ENCODE peak calls at places on chromosomes 7 and 10, in four cellular contexts. One of them, this sample, is unnamed. For H3K4me1, the result is how much of the 10 kb centered on the place peaks cover.

GRCh38 chr7:22330903-22331302 is 26.1 kb downstream of the RAPGEF5 start:
- DNase-seq in ovary: no peak
- DNase-seq in CD8-positive, alpha-beta memory T cell: no peak
- DNase-seq in transverse colon: no peak
- DNase-seq in this sample: no peak

GRCh38 chr7:112470194-112470593 is 10.6 kb upstream of the LSMEM1 start:
- DNase-seq in CD8-positive, alpha-beta memory T cell: no peak
- DNase-seq in ovary: no peak
- DNase-seq in transverse colon: no peak
- DNase-seq in this sample: no peak

GRCh38 chr7:155916926-155917655 is 104.8 kb upstream of the SHH start:
- DNase-seq in transverse colon: no peak
- DNase-seq in ovary: no peak
- DNase-seq in CD8-positive, alpha-beta memory T cell: no peak
- DNase-seq in this sample: no peak

GRCh38 chr7:137656227-137656849 is 190.4 kb downstream of the DGKI start:
- DNase-seq in CD8-positive, alpha-beta memory T cell: peak
- DNase-seq in transverse colon: peak
- DNase-seq in ovary: peak
- DNase-seq in this sample: peak

GRCh38 chr10:91596821-91597396 is 36.0 kb downstream of the PPP1R3C start:
- DNase-seq in CD8-positive, alpha-beta memory T cell: no peak
- DNase-seq in ovary: no peak
- DNase-seq in transverse colon: no peak
- DNase-seq in this sample: no peak

GRCh38 chr7:151498495-151498894 is 21.2 kb downstream of the RHEB start:
- DNase-seq in transverse colon: no peak
- DNase-seq in ovary: no peak
- DNase-seq in CD8-positive, alpha-beta memory T cell: no peak
- DNase-seq in this sample: no peak

GRCh38 chr7:4694653-4695335 is 12.7 kb downstream of the FOXK1 start:
- DNase-seq in CD8-positive, alpha-beta memory T cell: no peak
- DNase-seq in ovary: peak
- DNase-seq in transverse colon: peak
- DNase-seq in this sample: peak

GRCh38 chr7:30422922-30423321 is 55.7 kb downstream of the NOD1 start:
- DNase-seq in CD8-positive, alpha-beta memory T cell: no peak
- DNase-seq in ovary: no peak
- DNase-seq in transverse colon: no peak
- DNase-seq in this sample: no peak

GRCh38 chr10:63261496-63261895 is 128.4 kb downstream of the NRBF2 start:
- DNase-seq in CD8-positive, alpha-beta memory T cell: no peak
- DNase-seq in ovary: no peak
- DNase-seq in transverse colon: no peak
- DNase-seq in this sample: no peak

GRCh38 chr7:48355346-48355745 is 184.1 kb downstream of the ABCA13 start:
- DNase-seq in ovary: no peak
- DNase-seq in CD8-positive, alpha-beta memory T cell: no peak
- DNase-seq in transverse colon: no peak
- DNase-seq in this sample: no peak

GRCh38 chr7:138032186-138032585 is 30.3 kb upstream of the CREB3L2 start:
- DNase-seq in ovary: no peak
- DNase-seq in CD8-positive, alpha-beta memory T cell: no peak
- DNase-seq in transverse colon: no peak
- DNase-seq in this sample: no peak

GRCh38 chr10:31030216-31030615 is 1.4 kb downstream of the ZNF438 start:
- DNase-seq in CD8-positive, alpha-beta memory T cell: no peak
- DNase-seq in transverse colon: no peak
- DNase-seq in ovary: no peak
- DNase-seq in this sample: no peak

GRCh38 chr7:26202019-26202985 is 757 bp downstream of the CBX3 start:
- DNase-seq in ovary: peak
- DNase-seq in transverse colon: peak
- DNase-seq in CD8-positive, alpha-beta memory T cell: peak
- DNase-seq in this sample: peak

GRCh38 chr7:3404490-3404889 is 103.4 kb downstream of the SDK1 start:
- DNase-seq in CD8-positive, alpha-beta memory T cell: no peak
- DNase-seq in ovary: no peak
- DNase-seq in transverse colon: no peak
- DNase-seq in this sample: no peak

GRCh38 chr10:11109590-11109989 is 91.9 kb downstream of the CELF2 start:
- DNase-seq in transverse colon: no peak
- DNase-seq in CD8-positive, alpha-beta memory T cell: no peak
- DNase-seq in ovary: no peak
- DNase-seq in this sample: no peak
- H3K4me1 ChIP-seq in transverse colon: under half
- H3K4me1 ChIP-seq in CD8-positive, alpha-beta memory T cell: under half
- H3K4me1 ChIP-seq in ovary: under half
- H3K4me1 ChIP-seq in this sample: under half

GRCh38 chr10:117168135-117168674 is 29.1 kb upstream of the KCNK18 start:
- DNase-seq in transverse colon: peak
- DNase-seq in CD8-positive, alpha-beta memory T cell: peak
- DNase-seq in ovary: peak
- DNase-seq in this sample: peak
- H3K4me3 ChIP-seq in transverse colon: no peak
- H3K4me3 ChIP-seq in CD8-positive, alpha-beta memory T cell: peak
- H3K4me3 ChIP-seq in ovary: no peak
- H3K4me3 ChIP-seq in this sample: peak

DNA sequence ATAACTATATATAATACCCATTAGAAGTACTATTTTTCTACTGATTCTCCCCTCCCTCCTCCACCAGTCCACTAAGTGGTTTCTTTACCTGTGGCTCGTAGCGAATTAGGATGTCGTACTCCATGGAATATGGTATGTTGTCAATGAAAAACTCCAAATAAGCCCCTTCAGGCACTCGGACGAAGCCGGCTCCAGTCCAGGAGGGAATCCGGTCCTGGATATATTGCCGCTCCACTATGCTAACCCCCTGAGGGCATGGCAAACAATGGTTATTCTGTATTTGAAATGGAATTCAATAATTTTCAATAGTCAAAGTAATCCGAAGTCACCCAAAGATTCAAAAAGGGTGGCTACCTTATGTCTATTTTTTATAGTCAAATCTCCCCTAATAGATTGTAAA is 40.1 kb downstream of the LAMB1 start:
- DNase-seq in ovary: no peak
- DNase-seq in CD8-positive, alpha-beta memory T cell: no peak
- DNase-seq in transverse colon: no peak
- DNase-seq in this sample: no peak
- H3K4me1 ChIP-seq in ovary: under half
- H3K4me1 ChIP-seq in CD8-positive, alpha-beta memory T cell: under half
- H3K4me1 ChIP-seq in transverse colon: under half
- H3K4me1 ChIP-seq in this sample: under half

GRCh38 chr7:16985621-16986020 is 103.8 kb upstream of the AGR3 start:
- DNase-seq in ovary: no peak
- DNase-seq in transverse colon: no peak
- DNase-seq in CD8-positive, alpha-beta memory T cell: no peak
- DNase-seq in this sample: no peak
- H3K4me3 ChIP-seq in ovary: no peak
- H3K4me3 ChIP-seq in transverse colon: no peak
- H3K4me3 ChIP-seq in CD8-positive, alpha-beta memory T cell: no peak
- H3K4me3 ChIP-seq in this sample: no peak

GRCh38 chr10:95505641-95506040 is 55.5 kb downstream of the SORBS1 start:
- DNase-seq in ovary: no peak
- DNase-seq in transverse colon: no peak
- DNase-seq in CD8-positive, alpha-beta memory T cell: no peak
- DNase-seq in this sample: no peak
- H3K4me1 ChIP-seq in ovary: under half
- H3K4me1 ChIP-seq in transverse colon: under half
- H3K4me1 ChIP-seq in CD8-positive, alpha-beta memory T cell: under half
- H3K4me1 ChIP-seq in this sample: under half

GRCh38 chr10:72785422-72785818 is 93.5 kb downstream of the MCU start:
- DNase-seq in transverse colon: no peak
- DNase-seq in ovary: no peak
- DNase-seq in CD8-positive, alpha-beta memory T cell: no peak
- DNase-seq in this sample: no peak
- H3K4me3 ChIP-seq in transverse colon: no peak
- H3K4me3 ChIP-seq in ovary: no peak
- H3K4me3 ChIP-seq in CD8-positive, alpha-beta memory T cell: no peak
- H3K4me3 ChIP-seq in this sample: no peak

DNA sequence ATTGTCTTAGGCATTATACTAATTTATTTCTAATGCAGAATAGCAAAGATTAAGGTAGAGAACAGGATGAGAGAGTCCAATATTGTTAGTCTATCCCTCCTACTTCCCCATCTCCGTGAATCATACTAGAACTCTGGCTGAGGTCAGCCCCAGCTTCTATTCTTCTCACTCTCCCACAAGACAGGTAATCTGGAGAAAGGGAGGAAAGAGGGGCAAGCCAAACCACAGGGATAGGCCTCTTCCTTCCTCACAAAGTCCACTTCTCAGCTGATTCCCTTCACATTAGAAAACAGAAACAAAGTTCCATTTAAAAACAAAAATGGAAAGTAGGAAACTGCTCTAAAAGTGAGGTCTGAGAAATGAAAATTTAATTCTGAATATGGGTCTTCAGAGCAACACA is 117.5 kb upstream of the LAMB4 start:
- DNase-seq in transverse colon: no peak
- DNase-seq in CD8-positive, alpha-beta memory T cell: no peak
- DNase-seq in ovary: no peak
- DNase-seq in this sample: no peak
- H3K4me1 ChIP-seq in transverse colon: under half
- H3K4me1 ChIP-seq in CD8-positive, alpha-beta memory T cell: under half
- H3K4me1 ChIP-seq in ovary: under half
- H3K4me1 ChIP-seq in this sample: under half

GRCh38 chr10:682931-683447 is 6.5 kb downstream of the DIP2C start:
- DNase-seq in ovary: no peak
- DNase-seq in CD8-positive, alpha-beta memory T cell: no peak
- DNase-seq in transverse colon: no peak
- DNase-seq in this sample: no peak
- H3K4me3 ChIP-seq in ovary: no peak
- H3K4me3 ChIP-seq in CD8-positive, alpha-beta memory T cell: no peak
- H3K4me3 ChIP-seq in transverse colon: no peak
- H3K4me3 ChIP-seq in this sample: no peak

GRCh38 chr7:148337166-148337565 is 253.4 kb upstream of the C7orf33 start:
- DNase-seq in transverse colon: no peak
- DNase-seq in CD8-positive, alpha-beta memory T cell: no peak
- DNase-seq in ovary: no peak
- DNase-seq in this sample: no peak

GRCh38 chr7:148336411-148336810 is 254.2 kb upstream of the C7orf33 start:
- DNase-seq in CD8-positive, alpha-beta memory T cell: no peak
- DNase-seq in transverse colon: no peak
- DNase-seq in ovary: no peak
- DNase-seq in this sample: no peak

GRCh38 chr7:148334959-148335577 is 255.5 kb upstream of the C7orf33 start:
- DNase-seq in CD8-positive, alpha-beta memory T cell: no peak
- DNase-seq in ovary: no peak
- DNase-seq in transverse colon: no peak
- DNase-seq in this sample: no peak

GRCh38 chr7:148334441-148334956 is 256.1 kb upstream of the C7orf33 start:
- DNase-seq in ovary: no peak
- DNase-seq in transverse colon: no peak
- DNase-seq in CD8-positive, alpha-beta memory T cell: no peak
- DNase-seq in this sample: no peak

GRCh38 chr7:148335790-148336189 is 254.8 kb upstream of the C7orf33 start:
- DNase-seq in CD8-positive, alpha-beta memory T cell: no peak
- DNase-seq in transverse colon: no peak
- DNase-seq in ovary: no peak
- DNase-seq in this sample: no peak
- H3K4me1 ChIP-seq in CD8-positive, alpha-beta memory T cell: under half
- H3K4me1 ChIP-seq in transverse colon: under half
- H3K4me1 ChIP-seq in ovary: under half
- H3K4me1 ChIP-seq in this sample: under half